ENCODE peak calls at places on chromosome 1, in ten cellular contexts. T is breast epithelium, R is sigmoid colon, S is AG04450, J is heart left ventricle, V is OCI-LY7, H is mammary epithelial cell, W is GM23338, A is IMR-90, C is spleen. L is an unnamed sample.

GRCh38 chr1:156926175-156926574 is 5.7 kb downstream of the LRRC71 start:
- DNase-seq in A (peak), H (peak), W (no peak), T (peak), R (no peak), S (no peak), V (no peak), C (no peak), J (no peak), L (peak)

GRCh38 chr1:5711956-5712645 is 280.1 kb downstream of the NPHP4 start:
- DNase-seq in A (no peak), R (peak), C (no peak), T (peak), S (no peak), V (no peak), W (no peak), H (no peak), J (no peak), L (peak)

GRCh38 chr1:202088216-202088615 is 34.5 kb upstream of the GPR37L1 start:
- DNase-seq in S (no peak), R (no peak), W (no peak), T (no peak), C (no peak), J (no peak), V (no peak), A (no peak), H (no peak), L (no peak)

GRCh38 chr1:151989131-151989868 is 4.4 kb downstream of the S100A10 start:
- DNase-seq in C (no peak), S (no peak), W (no peak), T (no peak), A (peak), R (peak), H (peak), V (no peak), J (no peak), L (peak)

GRCh38 chr1:228851196-228851595 is 115.9 kb downstream of the RHOU start:
- DNase-seq in H (no peak), A (no peak), S (no peak), W (no peak), R (peak), J (no peak), V (no peak), C (no peak), T (peak), L (no peak)

GRCh38 chr1:226690460-226690982 is 48.6 kb downstream of the ITPKB start:
- DNase-seq in V (no peak), A (peak), S (no peak), J (peak), H (peak), T (no peak), R (peak), W (no peak), C (no peak), L (no peak)

GRCh38 chr1:240682166-240682565 is 70.2 kb upstream of the GREM2 start:
- DNase-seq in J (no peak), S (no peak), V (no peak), A (no peak), R (no peak), T (no peak), C (no peak), W (no peak), H (no peak), L (no peak)

GRCh38 chr1:35876988-35877387 is 6.0 kb upstream of the AGO1 start:
- DNase-seq in H (no peak), J (no peak), W (peak), A (peak), T (no peak), V (peak), S (no peak), R (no peak), C (no peak), L (no peak)

GRCh38 chr1:216742625-216743024 is 19.4 kb upstream of the ESRRG start:
- DNase-seq in A (peak), V (no peak), W (peak), H (no peak), J (no peak), T (no peak), C (no peak), S (no peak), R (no peak), L (no peak)

GRCh38 chr1:108316545-108316944 is 72.7 kb upstream of the NBPF4 start:
- DNase-seq in H (peak), J (no peak), C (no peak), T (no peak), R (no peak), S (no peak), W (peak), A (peak), V (no peak), L (no peak)
- TF ChIP-seq CTCF in H (peak), J (no peak), C (no peak), T (no peak), R (no peak), S (peak), W (peak), A (peak), V (peak), L (no peak)

DNA sequence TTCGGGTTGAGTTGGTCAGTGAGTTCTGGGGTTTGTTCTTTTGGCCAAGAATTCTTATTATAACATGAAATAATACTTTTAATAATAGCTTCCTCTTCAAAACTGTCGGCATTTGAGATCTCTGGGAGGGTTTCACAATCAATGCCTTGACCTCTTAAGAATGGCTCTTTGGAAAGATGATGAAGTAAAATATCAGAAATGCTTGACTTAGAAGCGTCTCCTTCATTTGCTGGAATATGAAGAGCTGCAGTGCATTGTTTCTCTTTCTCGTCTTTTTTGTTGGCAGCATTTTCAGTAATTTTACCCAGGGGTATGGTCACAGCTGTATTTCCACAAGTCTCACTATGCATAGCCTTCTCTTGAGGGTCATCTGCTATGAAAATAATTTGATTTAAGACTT is 4.8 kb downstream of the AKNAD1 start:
- DNase-seq in C (no peak), S (no peak), A (no peak), R (no peak), V (no peak), W (no peak), T (no peak), H (no peak), J (no peak), L (no peak)
- H3K4me3 ChIP-seq in C (no peak), S (no peak), A (no peak), R (no peak), V (no peak), W (no peak), T (no peak), H (no peak), J (peak), L (no peak)

GRCh38 chr1:172450524-172450885 is 6.6 kb upstream of the PIGC start:
- DNase-seq in R (no peak), W (no peak), J (no peak), C (no peak), S (no peak), A (no peak), V (no peak), T (no peak), H (no peak), L (peak)
- H3K27ac ChIP-seq in R (no peak), W (no peak), J (no peak), C (no peak), S (no peak), A (no peak), V (no peak), T (no peak), H (no peak), L (peak)

DNA sequence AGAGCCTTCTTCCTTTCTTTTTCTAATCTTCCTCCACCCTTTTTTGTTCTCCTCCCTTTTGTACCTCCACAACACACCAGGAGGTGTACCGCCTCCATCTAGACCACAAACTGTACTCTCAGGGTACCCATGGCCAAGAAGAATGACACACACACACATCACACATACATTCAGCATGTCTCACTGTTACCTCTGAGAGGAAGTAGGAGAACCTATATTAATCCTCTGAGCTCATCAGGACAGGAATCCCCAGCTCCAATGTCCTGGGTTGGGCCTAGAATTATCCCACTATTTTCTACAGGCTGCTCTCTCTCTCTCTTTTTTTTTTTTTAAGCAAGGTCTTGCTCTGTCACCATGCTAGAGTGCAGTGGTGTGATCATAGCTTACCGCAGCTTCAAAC is 36.7 kb downstream of the ATP2B4 start:
- DNase-seq in H (peak), A (peak), W (no peak), C (no peak), T (no peak), V (no peak), S (peak), J (no peak), R (no peak), L (no peak)
- TF ChIP-seq CTCF in H (peak), A (peak), W (no peak), C (no peak), T (no peak), V (no peak), S (peak), J (no peak), R (no peak), L (no peak)

GRCh38 chr1:244096066-244096610 is 45.1 kb downstream of the ZBTB18 start:
- DNase-seq in S (no peak), A (no peak), H (no peak), R (no peak), T (no peak), W (no peak), J (peak), V (no peak), C (no peak), L (no peak)

GRCh38 chr1:244097523-244098390 is 46.7 kb downstream of the ZBTB18 start:
- DNase-seq in J (no peak), T (no peak), W (no peak), C (no peak), A (peak), S (no peak), V (no peak), H (no peak), R (no peak), L (no peak)

GRCh38 chr1:244095523-244095911 is 44.4 kb downstream of the ZBTB18 start:
- DNase-seq in H (no peak), A (no peak), S (no peak), R (no peak), J (no peak), W (no peak), T (no peak), C (no peak), V (no peak), L (no peak)

GRCh38 chr1:244094880-244095522 is 43.9 kb downstream of the ZBTB18 start:
- DNase-seq in W (no peak), V (no peak), T (no peak), H (no peak), R (no peak), S (no peak), J (peak), A (no peak), C (no peak), L (no peak)

GRCh38 chr1:244096691-244097090 is 45.6 kb downstream of the ZBTB18 start:
- DNase-seq in C (no peak), R (no peak), S (no peak), W (no peak), J (no peak), T (no peak), A (no peak), H (no peak), V (no peak), L (no peak)
- H3K4me3 ChIP-seq in C (no peak), R (no peak), S (no peak), W (no peak), J (no peak), T (no peak), A (no peak), H (no peak), V (no peak), L (no peak)

GRCh38 chr1:32666866-32667566 is 16.0 kb downstream of the RBBP4 start:
- DNase-seq in V (no peak), W (no peak), J (no peak), C (no peak), S (no peak), H (no peak), R (no peak), T (no peak), A (no peak), L (no peak)

DNA sequence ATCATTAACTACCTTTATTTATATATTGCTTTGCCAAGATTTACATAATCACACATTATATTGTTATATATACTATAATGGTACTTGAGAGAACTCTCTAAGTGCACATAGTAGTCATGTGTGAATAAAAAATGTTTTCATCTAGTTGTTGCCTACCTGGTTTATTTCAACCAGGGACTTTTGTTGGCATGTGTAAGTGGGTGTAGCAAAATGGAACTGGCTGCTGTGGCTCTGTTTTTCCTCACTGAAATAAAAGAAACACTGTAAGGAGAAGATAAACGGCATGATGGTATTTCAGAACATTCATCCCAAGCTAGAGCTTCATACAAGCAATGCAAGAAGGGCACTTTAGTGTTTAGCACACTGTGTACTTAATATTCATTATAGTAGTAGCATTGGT is 14.9 kb downstream of the RBBP4 start:
- DNase-seq in C (no peak), R (no peak), H (no peak), S (no peak), W (no peak), T (no peak), J (no peak), A (no peak), V (no peak), L (no peak)
- H3K27ac ChIP-seq in C (no peak), R (peak), H (no peak), S (no peak), W (no peak), T (no peak), J (no peak), A (no peak), V (no peak), L (no peak)

GRCh38 chr1:177257596-177257995 is 86.8 kb downstream of the BRINP2 start:
- DNase-seq in T (no peak), R (no peak), J (no peak), C (no peak), V (no peak), H (no peak), W (no peak), A (no peak), S (no peak), L (no peak)
- TF ChIP-seq CTCF in T (no peak), R (no peak), J (no peak), C (no peak), V (no peak), H (no peak), W (no peak), A (no peak), S (no peak), L (no peak)

GRCh38 chr1:27604579-27605299 is 795 bp upstream of the AHDC1 start:
- DNase-seq in R (no peak), T (no peak), C (no peak), J (no peak), W (peak), V (no peak), S (no peak), H (no peak), A (no peak), L (no peak)
- H3K4me3 ChIP-seq in R (peak), T (peak), C (peak), J (peak), W (peak), V (peak), S (peak), H (no peak), A (no peak), L (no peak)

DNA sequence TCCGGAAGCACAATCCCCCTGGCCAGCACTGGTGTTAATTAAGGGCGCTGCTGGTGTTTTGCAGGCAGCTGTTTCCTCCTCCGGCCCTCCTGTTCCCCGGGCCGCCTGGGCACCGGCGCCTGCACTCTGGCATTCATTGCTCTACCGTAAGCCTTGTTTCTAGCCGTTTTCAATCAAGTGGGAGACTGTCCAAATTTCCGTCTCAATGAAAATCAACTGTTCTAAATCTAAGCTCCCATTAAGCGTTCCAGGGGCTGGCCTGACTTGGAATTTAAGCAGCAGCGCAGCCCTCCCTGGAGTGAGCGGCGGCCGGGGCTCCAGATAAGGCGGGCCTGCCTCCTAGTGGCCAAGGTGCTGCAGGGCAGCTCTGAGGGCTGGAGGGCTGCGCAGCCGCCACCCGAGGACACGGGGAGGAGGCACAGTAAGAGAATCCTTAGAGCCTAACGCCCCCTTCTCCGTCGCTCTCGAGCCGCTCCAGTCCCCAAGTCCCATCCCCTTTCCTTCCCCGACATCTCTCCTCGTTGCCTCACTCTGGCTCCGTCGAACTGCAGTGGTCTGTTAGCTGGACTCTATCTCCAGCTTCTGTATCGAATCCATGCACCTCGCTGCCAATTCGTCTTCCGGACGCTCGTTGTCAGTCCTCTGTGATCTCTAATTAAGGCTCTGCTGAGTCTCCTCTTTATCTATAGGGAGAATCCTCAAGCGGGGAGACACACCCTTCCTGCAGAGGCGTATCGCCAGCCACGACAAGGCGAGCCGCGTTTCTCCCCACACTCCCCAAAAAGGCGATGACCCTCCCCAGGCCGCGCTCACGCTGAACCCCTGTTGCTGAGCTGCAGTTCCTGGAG is 57.8 kb upstream of the LRRC8D start:
- DNase-seq in H (peak), W (peak), S (peak), V (peak), C (peak), A (peak), T (peak), R (peak), J (peak), L (peak)
- H3K27ac ChIP-seq in H (no peak), W (no peak), S (no peak), V (no peak), C (peak), A (no peak), T (peak), R (peak), J (peak), L (peak)